ENCODE peak calls at places on chromosome 22, in eight cellular contexts. F is mammary epithelial cell; B is activated T-helper 1 cell treated with anti-CD3 and anti-CD28 coated beads, Interleukin-12 subunit alpha, Interleukin-12 subunit beta, Interleukin-2, Interleukin-4 antibody, amounts not matched to agents 30 ng/mL and 10 ng/mL and 1 ng/mL, durations not matched to agents 14 hours and 24 hours and 36 hours; T is nucleus accumbens; U is cardiac fibroblast; E is HTR-8/SVneo; Y is CD4-positive, CD25-positive, alpha-beta regulatory T cell; H is EH. V is an unnamed sample.
A peak's percentile ranks its signal among the peaks of the same experiment; 100 is the strongest.

GRCh38 chr22:23278883-23279675 is 98.8 kb downstream of the BCR start:
- DNase-seq in E (no peak), Y (no peak), U (no peak), T (no peak), B (no peak), F (peak; percentile 94), H (no peak), V (no peak)

GRCh38 chr22:17647996-17648395 is 9.4 kb downstream of the BCL2L13 start:
- DNase-seq in E (no peak), F (no peak), U (no peak), H (no peak), Y (no peak), B (no peak), T (no peak), V (no peak)

GRCh38 chr22:22903355-22903777 is 15.8 kb downstream of the IGLL5 start:
- DNase-seq in T (no peak), U (no peak), B (no peak), E (no peak), Y (no peak), H (no peak), F (no peak), V (no peak)

GRCh38 chr22:48782817-48783511 is 1044.7 kb downstream of the BRD1 start:
- DNase-seq in H (no peak), T (no peak), B (no peak), U (no peak), Y (no peak), F (no peak), E (no peak), V (no peak)

GRCh38 chr22:46994265-46994664 is 231.8 kb downstream of the TBC1D22A start:
- DNase-seq in B (no peak), H (no peak), U (no peak), Y (no peak), F (no peak), T (no peak), E (no peak), V (no peak)

GRCh38 chr22:45608763-45609180 is 62.9 kb upstream of the ATXN10 start:
- DNase-seq in H (peak; percentile 93), T (no peak), Y (peak; percentile 1), B (no peak), U (peak; percentile 59), F (peak; percentile 83), E (peak; percentile 68), V (peak; percentile 98)

GRCh38 chr22:20418211-20418788 is 19.3 kb downstream of the SCARF2 start:
- DNase-seq in T (peak; percentile 65), E (peak; percentile 74), F (peak; percentile 49), H (peak; percentile 88), Y (peak; percentile 73), B (peak; percentile 58), U (peak; percentile 84), V (peak; percentile 77)

GRCh38 chr22:20577045-20577444 is 69.6 kb downstream of the MED15 start:
- DNase-seq in B (no peak), U (no peak), H (no peak), E (no peak), F (no peak), T (no peak), Y (no peak), V (no peak)

GRCh38 chr22:35506259-35506570 is 34.4 kb upstream of the RASD2 start:
- DNase-seq in T (no peak), B (no peak), E (no peak), H (no peak), F (peak; percentile 66), Y (no peak), U (no peak), V (no peak)

GRCh38 chr22:18987765-18988164 is 51.7 kb upstream of the PRODH start:
- DNase-seq in B (no peak), H (no peak), F (no peak), E (no peak), T (no peak), Y (no peak), U (peak; percentile 4), V (no peak)

GRCh38 chr22:44575344-44576268 is 77.6 kb upstream of the RTL6 start:
- DNase-seq in Y (no peak), E (no peak), T (no peak), H (peak; percentile 10), B (no peak), U (no peak), F (no peak), V (no peak)

GRCh38 chr22:17272511-17272991 is 53.3 kb upstream of the ADA2 start:
- DNase-seq in T (no peak), B (no peak), H (no peak), Y (no peak), U (no peak), F (no peak), E (no peak), V (no peak)

GRCh38 chr22:19880786-19881569 is 26.3 kb upstream of the GNB1L start:
- DNase-seq in B (no peak), H (peak; percentile 99), F (peak; percentile 69), T (no peak), U (peak; percentile 98), E (peak; percentile 93), Y (no peak), V (peak; percentile 95)

GRCh38 chr22:11598492-11599440 is 3929.2 kb upstream of the OR11H1 start:
- DNase-seq in Y (no peak), H (no peak), F (no peak), B (no peak), E (no peak), T (no peak), U (no peak), V (no peak)

GRCh38 chr22:20628081-20628939 is 120.9 kb downstream of the MED15 start:
- DNase-seq in T (no peak), U (no peak), Y (no peak), H (no peak), E (no peak), B (no peak), F (no peak), V (no peak)

GRCh38 chr22:38244106-38244505 is 28.7 kb downstream of the TMEM184B start:
- DNase-seq in H (peak; percentile 33), F (peak; percentile 29), E (no peak), B (no peak), U (no peak), Y (no peak), T (no peak), V (no peak)

V was measured in Caki2.